ENCODE peak calls at places on chromosome 2, in seven cellular contexts. A, H, O, K, E, N and G are unnamed samples.

GRCh38 chr2:205654878-205655601 is 27.3 kb upstream of the NRP2 start:
- DNase-seq in H (no peak), N (no peak), O (peak; percentile 83), A (no peak), K (peak; percentile 20), E (peak; percentile 16), G (peak; percentile 87)

GRCh38 chr2:69043736-69044400 is 30.9 kb downstream of the ANTXR1 start:
- DNase-seq in K (no peak), O (no peak), E (no peak), A (no peak), H (no peak), N (no peak), G (no peak)

GRCh38 chr2:240797914-240798313 is 22.1 kb downstream of the KIF1A start:
- DNase-seq in A (no peak), H (no peak), K (no peak), N (no peak), O (no peak), E (no peak), G (no peak)

GRCh38 chr2:190837991-190838390 is 42.6 kb upstream of the GLS start:
- DNase-seq in A (no peak), K (peak; percentile 57), H (no peak), E (no peak), N (no peak), O (no peak), G (no peak)

GRCh38 chr2:8851811-8852560 is 14.6 kb upstream of the KIDINS220 start:
- DNase-seq in A (no peak), O (no peak), K (peak; percentile 35), N (no peak), E (no peak), H (no peak), G (peak; percentile 47)

GRCh38 chr2:70124983-70125480 is 37.8 kb downstream of the PCBP1 start:
- DNase-seq in E (peak; percentile 75), A (no peak), H (peak; percentile 49), N (peak; percentile 56), O (no peak), K (peak; percentile 64), G (peak; percentile 46)

GRCh38 chr2:166494140-166494544 is at the start of gene SCN7A:
- DNase-seq in A (no peak), H (no peak), O (peak; percentile 19), E (peak; percentile 64), K (peak; percentile 73), N (peak; percentile 32), G (peak; percentile 52)

GRCh38 chr2:10284108-10284870 is 18.4 kb upstream of the HPCAL1 start:
- DNase-seq in N (no peak), A (no peak), K (no peak), E (no peak), H (no peak), O (no peak), G (no peak)

GRCh38 chr2:110097506-110098220 is 18.0 kb downstream of the MALL start:
- DNase-seq in H (no peak), O (no peak), N (peak; percentile 1), K (no peak), E (no peak), A (no peak), G (no peak)

GRCh38 chr2:175034728-175035127 is 29.5 kb upstream of the CHN1 start:
- DNase-seq in N (no peak), A (no peak), K (no peak), O (no peak), H (no peak), E (no peak), G (no peak)

GRCh38 chr2:38407111-38407682 is 30.1 kb upstream of the ATL2 start:
- DNase-seq in A (no peak), H (no peak), K (peak; percentile 47), E (no peak), O (no peak), N (peak; percentile 9), G (no peak)

GRCh38 chr2:118123561-118124232 is 35.4 kb downstream of the INSIG2 start:
- DNase-seq in N (no peak), E (no peak), A (peak; percentile 97), O (peak; percentile 32), H (no peak), K (peak; percentile 79), G (peak; percentile 89)

GRCh38 chr2:54551123-54551756 is 95.1 kb downstream of the SPTBN1 start:
- DNase-seq in K (no peak), H (no peak), O (no peak), N (no peak), A (no peak), E (peak; percentile 57), G (no peak)

GRCh38 chr2:152038451-152038958 is 60.3 kb downstream of the CACNB4 start:
- DNase-seq in N (peak; percentile 18), H (no peak), E (no peak), O (no peak), A (no peak), K (no peak), G (no peak)

GRCh38 chr2:189254268-189254883 is 74.8 kb upstream of the COL5A2 start:
- DNase-seq in H (no peak), O (peak; percentile 85), K (peak; percentile 71), N (no peak), A (no peak), E (no peak), G (peak; percentile 95)

GRCh38 chr2:60127191-60127590 is 426.3 kb downstream of the BCL11A start:
- DNase-seq in N (no peak), E (no peak), H (no peak), A (no peak), O (no peak), K (no peak), G (no peak)

GRCh38 chr2:84878459-84878858 is 2.4 kb downstream of the TRABD2A start:
- DNase-seq in O (no peak), E (no peak), A (no peak), H (no peak), K (no peak), N (no peak), G (no peak)

GRCh38 chr2:70901235-70902066 is 34.2 kb upstream of the ATP6V1B1 start:
- DNase-seq in A (no peak), N (no peak), K (peak; percentile 57), O (peak; percentile 40), E (peak; percentile 83), H (no peak), G (peak; percentile 39)

GRCh38 chr2:238856713-238857567 is 9.1 kb downstream of the TWIST2 start:
- DNase-seq in K (no peak), H (no peak), A (no peak), N (no peak), O (no peak), E (no peak), G (peak; percentile 53)

GRCh38 chr2:226733189-226733858 is 66.3 kb downstream of the IRS1 start:
- DNase-seq in H (no peak), K (peak; percentile 26), O (no peak), A (no peak), N (no peak), E (no peak), G (peak; percentile 31)

GRCh38 chr2:226727251-226727650 is 72.4 kb downstream of the IRS1 start:
- DNase-seq in E (no peak), N (no peak), A (no peak), K (no peak), O (no peak), H (no peak), G (no peak)

GRCh38 chr2:226732478-226733188 is 67.0 kb downstream of the IRS1 start:
- DNase-seq in H (no peak), N (no peak), K (no peak), O (no peak), E (no peak), A (no peak), G (no peak)

GRCh38 chr2:226728996-226729395 is 70.6 kb downstream of the IRS1 start:
- DNase-seq in K (no peak), A (no peak), H (no peak), O (no peak), N (no peak), E (no peak), G (no peak)

DNA sequence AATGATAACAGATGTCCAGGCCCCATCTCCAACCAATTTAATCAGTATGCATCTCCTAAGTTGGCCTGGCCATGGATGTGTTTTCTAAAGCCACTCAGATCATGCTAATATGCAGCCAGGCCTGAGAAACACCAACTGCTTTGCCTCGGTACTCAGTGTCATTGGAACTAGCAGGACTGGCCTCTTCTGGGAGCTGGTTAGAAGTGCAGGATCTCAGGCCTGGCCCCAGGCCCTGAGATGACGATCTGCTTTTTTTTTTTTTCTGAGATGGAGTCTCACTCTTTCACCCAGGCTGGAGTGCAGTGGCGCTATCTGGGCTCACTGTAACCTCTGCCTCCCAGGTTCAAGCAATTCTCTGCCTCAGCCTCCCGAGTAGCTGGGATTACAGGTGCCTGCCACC is 69.1 kb downstream of the IRS1 start:
- DNase-seq in A (peak; percentile 31), E (no peak), H (no peak), N (no peak), K (peak; percentile 30), O (peak; percentile 51), G (peak; percentile 28)
- TF ChIP-seq CTCF in A (no peak), E (peak; percentile 40), H (no peak), N (no peak), K (no peak), O (no peak), G (no peak)

DNA sequence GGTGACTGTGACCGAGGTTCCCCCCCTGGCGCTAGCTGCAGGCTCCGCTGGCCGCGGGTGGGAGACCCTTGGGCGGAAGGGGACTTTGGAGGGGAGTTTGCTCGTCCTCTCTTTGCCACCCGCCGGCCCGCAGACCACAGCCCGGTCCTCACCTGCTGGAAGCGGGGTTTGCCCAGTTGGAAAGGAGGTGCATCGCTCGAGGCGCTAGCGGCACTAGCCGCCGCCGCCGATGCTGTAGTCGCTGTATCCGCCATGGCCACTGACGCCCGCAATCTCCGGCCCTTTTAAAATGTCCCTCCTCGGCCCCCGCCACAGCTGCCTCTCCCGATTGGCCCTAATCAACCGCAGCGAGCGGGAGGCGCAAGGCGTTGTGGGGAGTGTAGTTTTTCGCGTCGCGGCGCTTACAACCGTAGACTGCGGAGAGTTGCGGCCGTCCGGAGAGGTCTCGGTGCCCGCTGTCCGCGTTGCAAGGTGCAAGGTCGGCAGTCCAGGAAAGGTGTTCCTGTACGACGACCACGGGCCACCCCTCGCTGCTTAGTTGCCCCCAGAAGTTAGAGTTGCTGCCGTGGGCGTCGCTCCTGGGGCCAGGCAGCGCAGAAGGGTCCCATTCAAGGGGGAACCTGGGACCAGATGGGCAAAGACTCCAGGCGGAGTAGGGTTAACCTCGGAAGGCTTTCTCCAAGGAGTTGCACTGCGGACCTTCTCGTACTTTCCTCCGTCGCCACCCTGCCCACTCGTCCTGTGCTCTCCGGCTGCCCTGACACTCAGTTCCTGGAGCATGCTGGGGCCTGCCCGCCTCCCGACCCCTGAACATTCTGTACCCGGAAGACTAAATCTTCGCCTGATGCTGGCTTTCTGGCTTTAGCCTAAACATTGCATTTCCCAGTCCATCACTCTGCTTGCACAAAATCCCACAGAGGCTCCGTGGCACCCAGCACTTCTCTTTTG is at the start of gene SFXN5:
- DNase-seq in N (peak; percentile 92), O (peak; percentile 91), A (peak; percentile 76), K (peak; percentile 95), H (peak; percentile 91), E (peak; percentile 94), G (peak; percentile 87)
- TF ChIP-seq CTCF in N (no peak), O (no peak), A (no peak), K (peak; percentile 15), H (no peak), E (no peak), G (peak; percentile 14)

GRCh38 chr2:138180691-138181386 is 216.6 kb downstream of the HNMT start:
- DNase-seq in N (no peak), K (peak; percentile 35), A (no peak), H (no peak), E (no peak), O (no peak), G (peak; percentile 7)
- TF ChIP-seq CTCF in N (no peak), K (no peak), A (no peak), H (no peak), E (peak; percentile 27), O (no peak), G (peak; percentile 18)

GRCh38 chr2:178579006-178579405 is 98.7 kb downstream of the PLEKHA3 start:
- DNase-seq in K (peak; percentile 8), O (no peak), H (no peak), E (no peak), N (no peak), A (no peak), G (peak; percentile 74)

GRCh38 chr2:178574789-178575188 is 94.5 kb downstream of the PLEKHA3 start:
- DNase-seq in A (no peak), N (no peak), E (no peak), K (no peak), O (no peak), H (no peak), G (no peak)
- TF ChIP-seq CTCF in A (no peak), N (no peak), E (no peak), K (no peak), O (no peak), H (no peak), G (no peak)